ENCODE peak calls at places on chromosome 16, in six cellular contexts. O, X, T, V, C and F are unnamed samples.

GRCh38 chr16:9415588-9415987 is 324.1 kb downstream of the HAPSTR1 start:
- DNase-seq in X (no peak), C (no peak), V (no peak), T (no peak), O (no peak), F (no peak)

GRCh38 chr16:18050234-18050633 is 286.3 kb downstream of the NPIPA8 start:
- DNase-seq in C (no peak), V (no peak), O (no peak), T (no peak), X (no peak), F (no peak)

GRCh38 chr16:67801889-67802288 is 4.5 kb downstream of the RANBP10 start:
- DNase-seq in V (no peak), X (no peak), O (no peak), T (peak; percentile 18), C (no peak), F (peak; percentile 57)

GRCh38 chr16:4140652-4141051 is 24.4 kb upstream of the ADCY9 start:
- DNase-seq in X (no peak), C (no peak), V (peak; percentile 10), O (peak; percentile 43), T (no peak), F (peak; percentile 38)

GRCh38 chr16:68778551-68779231 is 41.6 kb downstream of the CDH1 start:
- DNase-seq in O (peak; percentile 54), V (no peak), T (no peak), C (peak; percentile 97), X (no peak), F (no peak)

GRCh38 chr16:4213721-4214120 is 28.2 kb downstream of the SRL start:
- DNase-seq in V (no peak), X (no peak), O (peak; percentile 87), C (no peak), T (no peak), F (no peak)

GRCh38 chr16:27965801-27966200 is 97.7 kb downstream of the GSG1L start:
- DNase-seq in T (no peak), V (no peak), X (no peak), O (no peak), C (no peak), F (no peak)

GRCh38 chr16:51434567-51435198 is 283.6 kb upstream of the SALL1 start:
- DNase-seq in X (no peak), C (no peak), O (no peak), T (no peak), V (no peak), F (no peak)

GRCh38 chr16:57540906-57541753 is 1.3 kb upstream of the ADGRG5 start:
- DNase-seq in O (no peak), T (no peak), C (no peak), V (no peak), X (peak; percentile 25), F (no peak)

GRCh38 chr16:64542152-64542551 is 579.7 kb downstream of the CDH11 start:
- DNase-seq in O (no peak), T (no peak), V (no peak), C (no peak), X (no peak), F (no peak)

GRCh38 chr16:3038256-3038655 is 1.5 kb upstream of the BICDL2 start:
- DNase-seq in X (no peak), T (no peak), V (no peak), O (no peak), C (no peak), F (no peak)

GRCh38 chr16:81511371-81511770 is 66.8 kb downstream of the CMIP start:
- DNase-seq in T (no peak), V (peak; percentile 41), O (peak; percentile 74), X (no peak), C (no peak), F (no peak)

GRCh38 chr16:2156025-2156848 is 655 bp downstream of the TRAF7 start:
- DNase-seq in T (no peak), C (no peak), V (peak; percentile 60), O (peak; percentile 38), X (peak; percentile 66), F (no peak)

GRCh38 chr16:30096105-30096861 is at the start of gene YPEL3:
- DNase-seq in X (peak; percentile 96), V (peak; percentile 85), O (peak; percentile 67), C (peak; percentile 41), T (peak; percentile 90), F (peak; percentile 35)

GRCh38 chr16:47538472-47538871 is 77.3 kb downstream of the PHKB start:
- DNase-seq in T (no peak), V (no peak), X (no peak), C (no peak), O (no peak), F (no peak)

GRCh38 chr16:57159447-57159846 is 26.4 kb downstream of the PSME3IP1 start:
- DNase-seq in O (no peak), C (no peak), V (no peak), T (no peak), X (no peak), F (no peak)

GRCh38 chr16:2236362-2237075 is at the start of gene DNASE1L2:
- DNase-seq in X (no peak), T (no peak), O (no peak), C (no peak), V (no peak), F (no peak)

GRCh38 chr16:1156111-1156982 is 3.4 kb downstream of the CACNA1H start:
- DNase-seq in X (no peak), T (no peak), C (no peak), O (no peak), V (no peak), F (no peak)

GRCh38 chr16:84144301-84144858 is 597 bp downstream of the HSDL1 start:
- DNase-seq in C (no peak), O (no peak), T (peak; percentile 43), V (no peak), X (peak; percentile 63), F (no peak)

GRCh38 chr16:46743232-46743719 is 4.9 kb downstream of the MYLK3 start:
- DNase-seq in T (no peak), V (no peak), C (no peak), O (peak; percentile 19), X (no peak), F (no peak)

GRCh38 chr16:69077251-69077650 is 28.2 kb upstream of the HAS3 start:
- DNase-seq in C (no peak), T (no peak), X (no peak), V (peak; percentile 87), O (peak; percentile 98), F (no peak)

GRCh38 chr16:86868070-86868469 is 289.7 kb downstream of the FOXL1 start:
- DNase-seq in T (no peak), O (no peak), V (no peak), C (no peak), X (no peak), F (no peak)

GRCh38 chr16:19963306-19963705 is 78.7 kb upstream of the GPRC5B start:
- DNase-seq in C (peak; percentile 64), V (no peak), O (no peak), X (no peak), T (no peak), F (no peak)

GRCh38 chr16:50609049-50609832 is 61.0 kb downstream of the NKD1 start:
- DNase-seq in O (no peak), X (no peak), V (no peak), C (no peak), T (no peak), F (no peak)

GRCh38 chr16:81601601-81602251 is 157.1 kb downstream of the CMIP start:
- DNase-seq in O (no peak), X (no peak), V (no peak), C (peak; percentile 92), T (no peak), F (no peak)

GRCh38 chr16:86545927-86546637 is 9.0 kb downstream of the MTHFSD start:
- DNase-seq in C (peak; percentile 30), O (no peak), T (no peak), V (no peak), X (no peak), F (no peak)

GRCh38 chr16:86013867-86014266 is 114.9 kb downstream of the IRF8 start:
- DNase-seq in C (no peak), O (no peak), T (no peak), V (no peak), X (no peak), F (no peak)